ENCODE peak calls at places on chromosomes 2 and 18, in six cellular contexts. K is naive thymus-derived CD4-positive, alpha-beta T cell; X is HCT116; S is small intestine; U is lower lobe of right lung; M is PC-3. D is an unnamed sample. For H3K4me1, the result is how much of the 10 kb centered on the place peaks cover.

GRCh38 chr18:33578371-33579146 is 540 bp downstream of the ASXL3 start:
- DNase-seq in U (peak), M (no peak), S (no peak), X (no peak), K (no peak), D (peak)

GRCh38 chr2:175807031-175807873 is 194.8 kb downstream of the LNPK start:
- DNase-seq in U (no peak), X (no peak), M (peak), K (no peak), S (no peak), D (no peak)

GRCh38 chr2:180520816-180521595 is 459.4 kb upstream of the UBE2E3 start:
- DNase-seq in M (peak), S (no peak), U (no peak), X (peak), K (no peak), D (no peak)

GRCh38 chr2:209805351-209805750 is 33.7 kb downstream of the UNC80 start:
- DNase-seq in S (no peak), U (no peak), K (no peak), M (no peak), X (no peak), D (no peak)

GRCh38 chr2:37637122-37637875 is 34.1 kb downstream of the CDC42EP3 start:
- DNase-seq in S (no peak), U (no peak), M (no peak), X (no peak), K (no peak), D (no peak)

GRCh38 chr2:102233132-102233884 is 46.5 kb downstream of the IL1RL2 start:
- DNase-seq in U (no peak), X (no peak), M (no peak), S (no peak), K (no peak), D (no peak)

GRCh38 chr18:54075681-54076080 is 148.8 kb downstream of the MBD2 start:
- DNase-seq in M (peak), K (no peak), X (no peak), S (no peak), U (no peak), D (no peak)

GRCh38 chr2:6973895-6974545 is 56.8 kb downstream of the RNF144A start:
- DNase-seq in M (peak), S (no peak), X (peak), U (no peak), K (no peak), D (no peak)

GRCh38 chr18:67216846-67217245 is 299.7 kb downstream of the DSEL start:
- DNase-seq in X (no peak), U (no peak), K (no peak), M (no peak), S (no peak), D (no peak)

GRCh38 chr2:47528874-47529273 is 125.9 kb downstream of the MSH2 start:
- DNase-seq in K (no peak), M (no peak), S (no peak), X (no peak), U (no peak), D (no peak)

GRCh38 chr2:68698567-68699377 is 35.8 kb upstream of the ARHGAP25 start:
- DNase-seq in K (no peak), S (no peak), M (no peak), U (no peak), X (no peak), D (no peak)

GRCh38 chr18:8895987-8896619 is 190.7 kb downstream of the MTCL1 start:
- DNase-seq in U (no peak), M (peak), S (no peak), K (no peak), X (no peak), D (no peak)

GRCh38 chr2:155266579-155266978 is 568.1 kb downstream of the KCNJ3 start:
- DNase-seq in M (no peak), K (no peak), S (no peak), X (no peak), U (no peak), D (no peak)

GRCh38 chr2:80167284-80167808 is 137.2 kb downstream of the LRRTM1 start:
- DNase-seq in M (no peak), X (no peak), S (no peak), K (no peak), U (no peak), D (no peak)

GRCh38 chr2:236164983-236165301 is 3.2 kb downstream of the GBX2 start:
- DNase-seq in K (no peak), U (no peak), S (no peak), M (no peak), X (no peak), D (no peak)
- H3K4me1 ChIP-seq in K (under half), U (half or more), S (under half), M (under half), X (under half), D (half or more)

DNA sequence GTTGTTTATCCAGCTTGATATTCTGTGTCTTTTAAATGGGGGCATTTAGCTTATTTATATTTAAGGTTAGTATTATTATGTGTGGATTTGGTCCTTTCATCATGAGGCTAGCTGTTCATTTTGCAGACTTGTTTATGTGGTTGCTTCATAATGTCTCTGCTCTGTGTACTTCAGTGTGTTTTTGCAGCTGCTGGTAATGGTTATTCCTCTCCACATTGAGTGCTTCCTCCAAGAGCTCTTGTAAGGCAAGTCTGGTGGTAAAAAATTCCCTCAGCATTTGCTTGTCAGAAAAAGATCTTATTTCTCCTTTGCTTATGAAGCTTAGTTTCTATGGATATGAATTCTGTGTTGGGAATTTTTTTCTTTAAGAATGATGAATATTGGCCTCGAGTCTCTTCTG is 47.8 kb upstream of the NT5C1B start:
- DNase-seq in U (no peak), S (no peak), M (no peak), X (no peak), K (no peak), D (no peak)
- H3K4me3 ChIP-seq in U (no peak), S (no peak), M (no peak), X (no peak), K (no peak), D (no peak)

GRCh38 chr2:233035426-233036161 is 3.1 kb downstream of the NEU2 start:
- DNase-seq in K (no peak), S (no peak), X (no peak), M (no peak), U (no peak), D (no peak)

GRCh38 chr2:233034091-233034882 is 1.8 kb downstream of the NEU2 start:
- DNase-seq in X (no peak), U (no peak), M (no peak), S (no peak), K (no peak), D (no peak)

GRCh38 chr2:233039217-233040173 is 7.0 kb downstream of the NEU2 start:
- DNase-seq in X (no peak), K (no peak), U (no peak), S (no peak), M (no peak), D (no peak)

GRCh38 chr2:233036162-233036838 is 3.8 kb downstream of the NEU2 start:
- DNase-seq in K (no peak), X (no peak), S (no peak), M (no peak), U (no peak), D (no peak)

GRCh38 chr2:233037078-233037477 is 4.6 kb downstream of the NEU2 start:
- DNase-seq in U (no peak), K (no peak), X (no peak), M (peak), S (no peak), D (no peak)
- H3K27ac ChIP-seq in U (no peak), K (no peak), X (no peak), M (peak), S (no peak), D (no peak)

DNA sequence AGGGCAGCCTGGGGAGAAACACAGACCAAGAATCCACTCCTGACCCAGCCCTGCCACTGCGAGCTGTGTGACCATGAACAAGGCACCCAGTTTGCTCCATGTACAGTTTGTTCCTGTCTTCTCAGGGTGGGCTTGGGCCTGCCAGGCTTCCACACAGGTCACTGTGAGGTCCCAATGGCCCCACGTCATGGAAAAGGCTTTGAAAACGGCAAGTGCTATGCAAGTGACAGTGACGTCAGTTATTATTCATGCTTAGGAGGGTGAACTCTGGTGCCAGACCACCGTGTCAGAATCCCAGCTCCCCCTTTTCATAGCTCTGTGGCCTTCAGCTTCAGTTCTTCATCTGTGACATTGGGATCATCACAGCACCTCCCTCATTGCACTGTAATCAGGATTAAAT is 87.1 kb downstream of the TNS1 start:
- DNase-seq in U (no peak), X (no peak), K (no peak), S (no peak), M (no peak), D (no peak)
- H3K4me1 ChIP-seq in U (half or more), X (under half), K (under half), S (under half), M (under half), D (half or more)

DNA sequence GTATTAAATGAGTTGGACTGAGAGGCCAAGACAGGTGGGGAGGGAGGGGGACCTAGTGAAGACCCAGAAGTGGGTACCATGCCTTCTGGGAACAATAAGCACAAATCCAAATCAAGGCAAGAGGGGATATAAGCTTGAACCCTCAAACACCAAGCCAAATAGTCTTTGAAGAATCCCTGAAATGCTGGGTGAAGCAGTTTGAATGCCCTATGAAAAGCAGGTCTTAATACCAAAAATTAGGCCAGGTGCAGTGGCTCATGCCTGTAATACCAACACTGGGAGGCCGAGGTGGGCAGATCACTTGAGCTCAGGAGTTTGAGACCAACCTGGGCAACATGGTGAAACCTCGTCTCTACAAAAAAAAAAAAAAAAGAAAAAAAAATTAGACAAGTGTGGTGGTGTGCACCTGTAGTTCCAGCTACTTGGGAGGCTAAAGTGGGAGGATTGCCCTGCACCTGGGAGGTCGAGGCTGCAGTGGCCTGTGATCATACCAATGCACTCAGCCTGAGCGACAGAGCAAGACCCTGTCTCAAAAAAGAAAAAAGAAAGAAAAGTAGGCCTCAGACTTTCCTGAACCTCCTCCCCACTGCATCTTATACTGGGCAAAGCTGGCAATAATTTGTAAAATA is 3.5 kb downstream of the PCBP1 start:
- DNase-seq in X (no peak), M (no peak), S (no peak), U (no peak), K (no peak), D (no peak)
- H3K4me3 ChIP-seq in X (no peak), M (no peak), S (no peak), U (no peak), K (no peak), D (no peak)

GRCh38 chr2:96815326-96816126 is 542 bp upstream of the CNNM3 start:
- DNase-seq in U (no peak), X (no peak), M (peak), K (no peak), S (peak), D (no peak)

GRCh38 chr2:96816836-96817702 is 1.0 kb downstream of the CNNM3 start:
- DNase-seq in K (no peak), M (peak), U (no peak), X (no peak), S (no peak), D (no peak)

GRCh38 chr2:96819101-96819875 is 3.2 kb downstream of the CNNM3 start:
- DNase-seq in S (peak), K (no peak), U (peak), X (no peak), M (no peak), D (peak)

GRCh38 chr2:96817882-96818281 is 1.8 kb downstream of the CNNM3 start:
- DNase-seq in X (no peak), K (no peak), U (no peak), M (no peak), S (peak), D (no peak)

GRCh38 chr2:96816127-96816835 is at the start of gene CNNM3:
- DNase-seq in K (peak), X (peak), U (peak), M (peak), S (peak), D (peak)
- H3K27ac ChIP-seq in K (peak), X (peak), U (peak), M (no peak), S (peak), D (peak)

GRCh38 chr2:56338232-56338631 is 154.4 kb downstream of the CCDC85A start:
- DNase-seq in M (no peak), S (no peak), X (no peak), U (no peak), K (no peak), D (no peak)
- H3K4me1 ChIP-seq in M (under half), S (under half), X (under half), U (under half), K (under half), D (half or more)

D was measured in left ventricle myocardium inferior.